ENCODE peak calls at places on chromosomes 16 and 17, in five cellular contexts. One of them, this sample, is unnamed.

GRCh38 chr17:80879723-80880649 is 111.7 kb upstream of the CHMP6 start:
- DNase-seq in brain microvascular endothelial cell: no peak
- DNase-seq in A673: no peak
- DNase-seq in transverse colon: no peak
- DNase-seq in esophagus squamous epithelium: no peak
- DNase-seq in this sample: no peak

GRCh38 chr16:83200005-83200779 is 573.4 kb downstream of the CDH13 start:
- DNase-seq in transverse colon: no peak
- DNase-seq in A673: no peak
- DNase-seq in esophagus squamous epithelium: no peak
- DNase-seq in brain microvascular endothelial cell: no peak
- DNase-seq in this sample: no peak

GRCh38 chr17:42845918-42846593 is 1.7 kb downstream of the AOC2 start:
- DNase-seq in A673: no peak
- DNase-seq in brain microvascular endothelial cell: no peak
- DNase-seq in esophagus squamous epithelium: no peak
- DNase-seq in transverse colon: no peak
- DNase-seq in this sample: no peak

GRCh38 chr16:8905168-8905762 is 23.1 kb downstream of the LITAFD start:
- DNase-seq in brain microvascular endothelial cell: peak; percentile 41
- DNase-seq in transverse colon: no peak
- DNase-seq in esophagus squamous epithelium: no peak
- DNase-seq in A673: peak; percentile 63
- DNase-seq in this sample: no peak

GRCh38 chr16:31569360-31569717 is 41.6 kb downstream of the AHSP start:
- DNase-seq in brain microvascular endothelial cell: no peak
- DNase-seq in esophagus squamous epithelium: no peak
- DNase-seq in transverse colon: no peak
- DNase-seq in A673: no peak
- DNase-seq in this sample: no peak

GRCh38 chr16:47073223-47074155 is 70.3 kb downstream of the NETO2 start:
- DNase-seq in transverse colon: peak; percentile 70
- DNase-seq in esophagus squamous epithelium: no peak
- DNase-seq in brain microvascular endothelial cell: no peak
- DNase-seq in A673: peak; percentile 25
- DNase-seq in this sample: peak; percentile 13

GRCh38 chr17:79655672-79656290 is 44.9 kb upstream of the RBFOX3 start:
- DNase-seq in A673: no peak
- DNase-seq in transverse colon: no peak
- DNase-seq in brain microvascular endothelial cell: no peak
- DNase-seq in esophagus squamous epithelium: no peak
- DNase-seq in this sample: no peak

GRCh38 chr17:12642034-12642433 is 23.7 kb upstream of the MYOCD start:
- DNase-seq in brain microvascular endothelial cell: no peak
- DNase-seq in esophagus squamous epithelium: no peak
- DNase-seq in A673: no peak
- DNase-seq in transverse colon: no peak
- DNase-seq in this sample: no peak

GRCh38 chr17:28689011-28689410 is 22.7 kb downstream of the PROCA1 start:
- DNase-seq in transverse colon: no peak
- DNase-seq in esophagus squamous epithelium: no peak
- DNase-seq in brain microvascular endothelial cell: no peak
- DNase-seq in A673: no peak
- DNase-seq in this sample: no peak

GRCh38 chr17:3804503-3804931 is 3.5 kb upstream of the ITGAE start:
- DNase-seq in A673: no peak
- DNase-seq in esophagus squamous epithelium: no peak
- DNase-seq in transverse colon: no peak
- DNase-seq in brain microvascular endothelial cell: peak; percentile 57
- DNase-seq in this sample: peak; percentile 82

GRCh38 chr16:12679660-12680272 is 123.9 kb downstream of the CPPED1 start:
- DNase-seq in brain microvascular endothelial cell: peak; percentile 58
- DNase-seq in A673: no peak
- DNase-seq in transverse colon: no peak
- DNase-seq in esophagus squamous epithelium: no peak
- DNase-seq in this sample: no peak

GRCh38 chr17:19263621-19264010 is 26.4 kb downstream of the EPN2 start:
- DNase-seq in esophagus squamous epithelium: no peak
- DNase-seq in transverse colon: no peak
- DNase-seq in A673: no peak
- DNase-seq in brain microvascular endothelial cell: peak; percentile 65
- DNase-seq in this sample: no peak

GRCh38 chr16:2963611-2964415 is at the start of gene KREMEN2:
- DNase-seq in esophagus squamous epithelium: no peak
- DNase-seq in transverse colon: peak; percentile 21
- DNase-seq in A673: peak; percentile 83
- DNase-seq in brain microvascular endothelial cell: no peak
- DNase-seq in this sample: peak; percentile 79

GRCh38 chr16:79365687-79366086 is 234.8 kb downstream of the MAF start:
- DNase-seq in transverse colon: no peak
- DNase-seq in A673: no peak
- DNase-seq in brain microvascular endothelial cell: no peak
- DNase-seq in esophagus squamous epithelium: no peak
- DNase-seq in this sample: no peak

GRCh38 chr16:23302045-23302956 is at the start of gene SCNN1B:
- DNase-seq in transverse colon: peak; percentile 86
- DNase-seq in esophagus squamous epithelium: no peak
- DNase-seq in brain microvascular endothelial cell: no peak
- DNase-seq in A673: peak; percentile 47
- DNase-seq in this sample: peak; percentile 41

GRCh38 chr17:83101805-83102480 is 22.5 kb downstream of the METRNL start:
- DNase-seq in esophagus squamous epithelium: no peak
- DNase-seq in A673: no peak
- DNase-seq in transverse colon: peak; percentile 82
- DNase-seq in brain microvascular endothelial cell: no peak
- DNase-seq in this sample: no peak

GRCh38 chr17:40596261-40596919 is 31.1 kb upstream of the CCR7 start:
- DNase-seq in transverse colon: no peak
- DNase-seq in brain microvascular endothelial cell: no peak
- DNase-seq in A673: peak; percentile 26
- DNase-seq in esophagus squamous epithelium: no peak
- DNase-seq in this sample: no peak

GRCh38 chr17:80101946-80102706 is 745 bp downstream of the GAA start:
- DNase-seq in brain microvascular endothelial cell: peak; percentile 16
- DNase-seq in transverse colon: no peak
- DNase-seq in esophagus squamous epithelium: no peak
- DNase-seq in A673: peak; percentile 27
- DNase-seq in this sample: no peak

GRCh38 chr17:51356084-51356410 is 95.7 kb downstream of the UTP18 start:
- DNase-seq in transverse colon: no peak
- DNase-seq in esophagus squamous epithelium: no peak
- DNase-seq in brain microvascular endothelial cell: no peak
- DNase-seq in A673: no peak
- DNase-seq in this sample: no peak

GRCh38 chr17:14699569-14700190 is 398.8 kb downstream of the HS3ST3B1 start:
- DNase-seq in brain microvascular endothelial cell: no peak
- DNase-seq in A673: no peak
- DNase-seq in transverse colon: no peak
- DNase-seq in esophagus squamous epithelium: no peak
- DNase-seq in this sample: no peak

GRCh38 chr16:22191966-22192260 is 14.2 kb upstream of the EEF2K start:
- DNase-seq in esophagus squamous epithelium: no peak
- DNase-seq in transverse colon: peak; percentile 43
- DNase-seq in A673: no peak
- DNase-seq in brain microvascular endothelial cell: no peak
- DNase-seq in this sample: no peak

GRCh38 chr16:52592778-52593177 is 45.8 kb upstream of the TOX3 start:
- DNase-seq in A673: no peak
- DNase-seq in brain microvascular endothelial cell: no peak
- DNase-seq in transverse colon: no peak
- DNase-seq in esophagus squamous epithelium: no peak
- DNase-seq in this sample: no peak

GRCh38 chr17:76444518-76445311 is 8.2 kb downstream of the UBE2O start:
- DNase-seq in transverse colon: no peak
- DNase-seq in A673: peak; percentile 46
- DNase-seq in esophagus squamous epithelium: no peak
- DNase-seq in brain microvascular endothelial cell: peak; percentile 40
- DNase-seq in this sample: no peak

GRCh38 chr17:77312786-77313599 is 172.2 kb downstream of the SEC14L1 start:
- DNase-seq in brain microvascular endothelial cell: peak; percentile 77
- DNase-seq in transverse colon: peak; percentile 73
- DNase-seq in esophagus squamous epithelium: no peak
- DNase-seq in A673: no peak
- DNase-seq in this sample: no peak

GRCh38 chr16:23013484-23013883 is 135.8 kb downstream of the USP31 start:
- DNase-seq in esophagus squamous epithelium: no peak
- DNase-seq in transverse colon: no peak
- DNase-seq in A673: peak; percentile 40
- DNase-seq in brain microvascular endothelial cell: peak; percentile 6
- DNase-seq in this sample: no peak

DNA sequence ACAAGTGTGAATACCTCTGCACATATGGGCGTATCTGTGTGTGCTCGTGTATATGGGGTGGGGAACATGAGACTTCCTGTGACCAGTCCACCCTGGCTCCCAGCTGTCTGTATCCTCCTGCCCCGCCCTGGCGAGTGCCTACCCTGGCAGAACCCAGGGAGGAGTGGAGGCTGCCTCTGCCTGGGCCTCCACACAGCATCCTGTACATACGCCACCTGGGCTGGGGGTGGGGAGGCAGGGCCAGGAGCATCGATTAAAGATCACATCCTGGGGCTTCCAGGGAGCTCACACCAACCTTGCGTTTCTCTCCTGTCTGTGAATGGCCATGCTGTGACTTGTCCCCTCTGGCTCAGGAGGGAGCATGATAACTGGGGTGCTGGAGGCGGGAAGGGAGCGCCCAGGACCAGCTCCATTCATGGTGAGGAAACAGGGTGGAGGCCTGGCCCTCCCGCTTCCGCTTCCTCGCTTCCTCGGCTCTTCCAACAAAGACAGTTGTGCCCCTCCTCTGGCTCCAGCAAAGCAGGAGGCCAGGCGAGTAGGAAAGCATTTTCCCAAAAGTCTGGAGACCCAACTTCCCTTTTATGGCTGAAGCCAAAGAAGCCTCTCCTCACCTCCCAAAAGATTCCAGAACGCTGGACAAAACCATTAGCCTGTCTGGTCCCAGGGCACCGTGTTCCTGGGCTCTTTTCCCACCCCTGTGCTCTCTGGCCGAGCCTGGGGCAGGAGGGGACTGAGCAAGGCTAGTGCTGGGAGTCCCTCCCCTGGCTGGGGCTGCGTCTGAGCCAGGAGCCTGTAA is 23.0 kb downstream of the ADAM11 start:
- DNase-seq in esophagus squamous epithelium: no peak
- DNase-seq in A673: no peak
- DNase-seq in brain microvascular endothelial cell: no peak
- DNase-seq in transverse colon: no peak
- DNase-seq in this sample: no peak
- H3K4me3 ChIP-seq in esophagus squamous epithelium: no peak overlapping the region
- H3K4me3 ChIP-seq in A673: no peak overlapping the region
- H3K4me3 ChIP-seq in brain microvascular endothelial cell: no peak overlapping the region
- H3K4me3 ChIP-seq in transverse colon: no peak overlapping the region
- H3K4me3 ChIP-seq in this sample: no peak overlapping the region

GRCh38 chr16:89132194-89133005 is 38.7 kb downstream of the ACSF3 start:
- DNase-seq in A673: no peak
- DNase-seq in transverse colon: no peak
- DNase-seq in esophagus squamous epithelium: no peak
- DNase-seq in brain microvascular endothelial cell: no peak
- DNase-seq in this sample: no peak
- TF ChIP-seq CTCF in A673: no peak
- TF ChIP-seq CTCF in transverse colon: no peak
- TF ChIP-seq CTCF in esophagus squamous epithelium: no peak
- TF ChIP-seq CTCF in brain microvascular endothelial cell: peak; percentile 19
- TF ChIP-seq CTCF in this sample: no peak

GRCh38 chr16:48282636-48283263 is 35.4 kb upstream of the ABCC11 start:
- DNase-seq in brain microvascular endothelial cell: no peak
- DNase-seq in transverse colon: no peak
- DNase-seq in A673: no peak
- DNase-seq in esophagus squamous epithelium: no peak
- DNase-seq in this sample: no peak

GRCh38 chr16:48284772-48285409 is 37.6 kb upstream of the ABCC11 start:
- DNase-seq in esophagus squamous epithelium: no peak
- DNase-seq in transverse colon: no peak
- DNase-seq in A673: no peak
- DNase-seq in brain microvascular endothelial cell: no peak
- DNase-seq in this sample: no peak

GRCh38 chr16:48291754-48292153 is 44.4 kb upstream of the ABCC11 start:
- DNase-seq in A673: no peak
- DNase-seq in transverse colon: no peak
- DNase-seq in esophagus squamous epithelium: no peak
- DNase-seq in brain microvascular endothelial cell: no peak
- DNase-seq in this sample: no peak

GRCh38 chr16:48291303-48291702 is 44.0 kb upstream of the ABCC11 start:
- DNase-seq in brain microvascular endothelial cell: peak; percentile 17
- DNase-seq in esophagus squamous epithelium: no peak
- DNase-seq in transverse colon: no peak
- DNase-seq in A673: no peak
- DNase-seq in this sample: no peak

DNA sequence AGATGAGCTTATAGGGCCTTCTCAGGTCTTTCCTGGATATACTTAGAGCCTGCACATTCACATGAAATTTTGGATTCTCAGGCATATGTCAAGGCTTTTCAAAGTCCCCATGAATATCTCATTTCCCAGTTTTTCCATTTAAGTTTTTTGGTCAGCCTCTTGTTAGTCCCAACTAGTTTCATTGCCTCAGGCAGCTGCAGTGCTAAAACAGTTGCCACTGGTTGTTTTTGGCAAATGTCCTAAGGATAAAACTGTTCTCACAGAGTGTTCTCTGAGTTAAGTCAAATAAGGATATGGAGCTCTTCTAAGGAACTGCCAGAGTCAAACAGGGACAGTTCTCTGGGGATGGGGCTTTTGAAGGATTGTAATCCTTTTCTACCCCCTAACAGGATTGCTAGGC is 39.9 kb upstream of the ABCC11 start:
- DNase-seq in transverse colon: no peak
- DNase-seq in esophagus squamous epithelium: no peak
- DNase-seq in brain microvascular endothelial cell: no peak
- DNase-seq in A673: no peak
- DNase-seq in this sample: no peak
- H3K36me3 ChIP-seq in transverse colon: peaks cover 29% of the 10 kb centered on the region
- H3K36me3 ChIP-seq in esophagus squamous epithelium: peaks cover 6% of the 10 kb centered on the region
- H3K36me3 ChIP-seq in brain microvascular endothelial cell: peaks cover 14% of the 10 kb centered on the region
- H3K36me3 ChIP-seq in A673: peaks cover 21% of the 10 kb centered on the region
- H3K36me3 ChIP-seq in this sample: peaks cover 3% of the 10 kb centered on the region

DNA sequence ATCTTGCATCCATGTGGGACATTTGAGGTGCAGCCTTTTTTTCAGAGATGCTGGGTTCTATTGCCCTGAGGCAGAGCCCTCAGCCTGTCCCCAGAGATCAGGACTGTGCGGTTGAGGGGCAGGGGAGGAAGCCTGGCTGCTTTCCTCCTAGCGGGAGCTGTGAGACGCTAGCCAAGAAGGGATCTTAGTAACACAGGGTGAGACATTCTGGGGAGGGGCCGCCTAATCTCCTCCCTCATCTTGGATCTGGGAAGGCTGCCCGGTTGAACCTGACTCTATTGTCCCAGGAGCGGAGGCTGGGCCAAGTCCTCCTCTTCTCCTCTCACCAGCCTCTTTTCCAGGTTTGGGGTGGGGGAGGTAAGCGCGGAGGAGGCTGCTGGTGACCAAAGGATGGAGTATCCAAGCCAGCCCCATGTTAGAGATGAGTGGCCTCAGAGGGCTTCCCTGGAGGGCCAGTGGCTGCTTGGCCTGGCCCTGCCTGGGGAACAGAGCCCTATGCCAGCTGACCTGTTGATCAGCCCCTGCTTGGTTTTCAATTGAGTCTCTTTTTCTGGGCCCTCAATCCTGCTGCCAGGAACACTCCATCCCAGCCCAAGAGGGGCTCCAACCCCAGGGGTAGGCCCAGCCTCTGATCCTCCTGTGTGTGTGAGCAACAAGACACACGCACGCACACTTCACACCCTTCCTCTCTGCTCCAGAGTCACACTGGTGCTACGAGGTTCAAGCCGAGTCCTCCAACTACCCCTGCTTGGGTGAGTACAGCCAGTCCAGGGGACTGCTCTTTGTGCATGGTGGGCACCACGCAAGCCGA is 5.0 kb downstream of the CA4 start:
- DNase-seq in esophagus squamous epithelium: no peak
- DNase-seq in brain microvascular endothelial cell: peak; percentile 58
- DNase-seq in A673: peak; percentile 45
- DNase-seq in transverse colon: no peak
- DNase-seq in this sample: no peak
- H3K4me3 ChIP-seq in esophagus squamous epithelium: no peak overlapping the region
- H3K4me3 ChIP-seq in brain microvascular endothelial cell: no peak overlapping the region
- H3K4me3 ChIP-seq in A673: no peak overlapping the region
- H3K4me3 ChIP-seq in transverse colon: no peak overlapping the region
- H3K4me3 ChIP-seq in this sample: no peak overlapping the region

This sample was measured in GM06990.